ENCODE peak calls at places on chromosomes 7 and 10, in five cellular contexts. Y is fibroblast of pulmonary artery, P is left ventricle myocardium inferior, F is upper lobe of right lung, D is AG04450. K is an unnamed sample.

GRCh38 chr10:4191354-4191753 is 406.3 kb upstream of the KLF6 start:
- DNase-seq in Y (no peak), P (no peak), F (no peak), D (no peak), K (peak; percentile 74)

GRCh38 chr10:8402469-8403074 is 348.1 kb downstream of the GATA3 start:
- DNase-seq in Y (no peak), P (no peak), F (no peak), D (no peak), K (no peak)

GRCh38 chr10:33412261-33413092 is 78.0 kb upstream of the NRP1 start:
- DNase-seq in Y (peak; percentile 93), P (no peak), F (peak; percentile 67), D (peak; percentile 58), K (peak; percentile 69)

GRCh38 chr10:44935961-44936285 is 23.7 kb upstream of the RASSF4 start:
- DNase-seq in Y (no peak), P (no peak), F (no peak), D (no peak), K (no peak)

GRCh38 chr7:64997927-64998391 is 7.1 kb upstream of the ZNF117 start:
- DNase-seq in Y (no peak), P (no peak), F (no peak), D (no peak), K (no peak)

GRCh38 chr7:50068850-50069551 is 24.0 kb downstream of the ZPBP start:
- DNase-seq in Y (peak; percentile 44), P (no peak), F (no peak), D (no peak), K (peak; percentile 26)

GRCh38 chr7:17530741-17531417 is 232.4 kb downstream of the AHR start:
- DNase-seq in Y (peak; percentile 84), P (no peak), F (no peak), D (no peak), K (no peak)

GRCh38 chr10:101768791-101769170 is 7.1 kb downstream of the FGF8 start:
- DNase-seq in Y (no peak), P (no peak), F (peak; percentile 19), D (no peak), K (no peak)

GRCh38 chr10:73763343-73763742 is 18.5 kb upstream of the CHCHD1 start:
- DNase-seq in Y (no peak), P (no peak), F (no peak), D (no peak), K (no peak)

GRCh38 chr10:35329520-35329919 is 6.8 kb upstream of the CCNY start:
- DNase-seq in Y (no peak), P (no peak), F (no peak), D (no peak), K (no peak)

GRCh38 chr7:50508471-50508943 is 56.7 kb downstream of the DDC start:
- DNase-seq in Y (no peak), P (no peak), F (no peak), D (no peak), K (no peak)

GRCh38 chr7:17781491-17782215 is 158.6 kb downstream of the SNX13 start:
- DNase-seq in Y (peak; percentile 81), P (no peak), F (no peak), D (peak; percentile 48), K (no peak)

GRCh38 chr7:43292384-43292783 is 179.9 kb downstream of the HECW1 start:
- DNase-seq in Y (no peak), P (no peak), F (no peak), D (no peak), K (no peak)

GRCh38 chr10:28818645-28819036 is 141.3 kb downstream of the BAMBI start:
- DNase-seq in Y (no peak), P (no peak), F (no peak), D (no peak), K (no peak)

GRCh38 chr10:100306861-100307260 is 20.4 kb upstream of the BLOC1S2 start:
- DNase-seq in Y (no peak), P (no peak), F (no peak), D (no peak), K (no peak)

GRCh38 chr10:71312840-71313789 is 5.9 kb upstream of the SLC29A3 start:
- DNase-seq in Y (peak; percentile 86), P (peak; percentile 58), F (no peak), D (peak; percentile 46), K (no peak)
- H3K4me3 ChIP-seq in Y (no peak overlapping the region), P (peak overlapping the region; percentile 42), F (no peak overlapping the region), D (no peak overlapping the region), K (no peak overlapping the region)

DNA sequence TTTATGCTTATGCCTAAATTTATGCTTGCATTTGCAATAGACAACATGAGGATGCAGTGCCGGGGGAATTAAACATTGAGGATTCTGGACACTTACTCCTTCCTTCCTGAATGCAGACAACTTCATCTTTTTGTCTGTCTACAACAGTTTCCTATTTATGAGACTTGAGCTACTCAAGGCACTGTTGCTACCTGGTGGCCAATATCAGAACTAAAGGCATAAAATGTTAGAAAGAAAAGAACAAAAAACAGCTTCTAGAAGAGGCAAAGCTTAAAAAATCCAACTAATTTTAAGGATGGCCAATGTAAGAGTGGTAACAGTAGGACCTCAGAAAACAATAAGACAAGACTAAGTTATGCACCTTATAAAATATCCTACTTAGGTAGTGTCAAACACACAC is 144.5 kb upstream of the PTN start:
- DNase-seq in Y (peak; percentile 29), P (no peak), F (no peak), D (no peak), K (no peak)
- TF ChIP-seq CTCF in Y (peak; percentile 25), P (peak; percentile 35), F (no peak), D (peak; percentile 55), K (peak; percentile 14)

GRCh38 chr10:21173433-21173963 is 276.4 kb upstream of the NEBL start:
- DNase-seq in Y (no peak), P (no peak), F (no peak), D (no peak), K (no peak)

GRCh38 chr10:21172774-21173432 is 275.8 kb upstream of the NEBL start:
- DNase-seq in Y (no peak), P (no peak), F (peak; percentile 71), D (no peak), K (no peak)

GRCh38 chr10:21171197-21171935 is 274.3 kb upstream of the NEBL start:
- DNase-seq in Y (no peak), P (no peak), F (no peak), D (no peak), K (no peak)

GRCh38 chr10:21170216-21170615 is 273.1 kb upstream of the NEBL start:
- DNase-seq in Y (no peak), P (no peak), F (no peak), D (no peak), K (no peak)

GRCh38 chr10:21171936-21172773 is 275.0 kb upstream of the NEBL start:
- DNase-seq in Y (no peak), P (no peak), F (no peak), D (no peak), K (no peak)
- H3K4me3 ChIP-seq in Y (peak overlapping the region; percentile 66), P (peak overlapping the region; percentile 75), F (peak overlapping the region; percentile 61), D (no peak overlapping the region), K (peak overlapping the region; percentile 68)

GRCh38 chr10:62527019-62527827 is 153.1 kb downstream of the ZNF365 start:
- DNase-seq in Y (no peak), P (no peak), F (no peak), D (no peak), K (no peak)
- TF ChIP-seq CTCF in Y (no peak), P (no peak), F (no peak), D (no peak), K (no peak)

GRCh38 chr7:128876127-128876526 is 13.5 kb downstream of the ATP6V1F start:
- DNase-seq in Y (no peak), P (no peak), F (peak; percentile 22), D (no peak), K (no peak)

GRCh38 chr7:128873234-128873633 is 10.6 kb downstream of the ATP6V1F start:
- DNase-seq in Y (no peak), P (no peak), F (no peak), D (no peak), K (no peak)

GRCh38 chr7:128875523-128875948 is 12.9 kb downstream of the ATP6V1F start:
- DNase-seq in Y (no peak), P (no peak), F (peak; percentile 26), D (no peak), K (no peak)

GRCh38 chr7:128872394-128872824 is 9.8 kb downstream of the ATP6V1F start:
- DNase-seq in Y (no peak), P (no peak), F (no peak), D (no peak), K (no peak)

GRCh38 chr7:128874140-128875031 is 11.7 kb downstream of the ATP6V1F start:
- DNase-seq in Y (no peak), P (peak; percentile 13), F (no peak), D (no peak), K (no peak)
- H3K4me3 ChIP-seq in Y (no peak overlapping the region), P (no peak overlapping the region), F (no peak overlapping the region), D (no peak overlapping the region), K (no peak overlapping the region)

DNA sequence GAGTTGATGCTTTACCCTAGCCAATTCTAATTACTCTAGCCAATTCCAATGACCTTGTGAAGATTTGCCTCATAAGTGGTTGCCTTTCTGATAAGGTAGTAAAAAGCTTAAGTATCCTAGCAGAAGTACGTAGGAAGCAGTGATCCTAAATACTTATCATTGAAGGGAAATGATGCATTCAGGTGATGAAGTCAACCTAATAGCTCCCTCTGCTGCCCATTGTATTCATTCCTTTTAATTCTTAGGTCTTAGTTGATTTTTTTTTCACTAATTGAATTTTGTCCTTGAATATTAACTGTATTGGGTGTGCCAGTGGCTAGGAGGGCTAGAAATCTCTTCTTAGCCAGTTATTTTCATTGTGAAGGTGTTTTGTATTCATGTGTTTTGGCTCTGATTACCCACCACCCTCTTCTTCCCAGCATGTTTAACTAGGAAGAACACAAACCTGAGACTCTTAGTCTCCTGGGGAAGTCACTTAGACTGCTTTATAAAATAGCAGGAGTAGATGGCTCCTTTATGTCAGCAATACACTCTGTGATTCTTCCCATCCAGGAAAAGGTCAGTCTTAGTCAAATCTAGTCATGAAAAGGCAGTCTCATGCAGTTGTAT is 46.3 kb downstream of the PLEKHA8 start:
- DNase-seq in Y (peak; percentile 70), P (no peak), F (no peak), D (no peak), K (no peak)
- TF ChIP-seq CTCF in Y (peak; percentile 57), P (peak; percentile 53), F (peak; percentile 44), D (peak; percentile 62), K (peak; percentile 53)

DNA sequence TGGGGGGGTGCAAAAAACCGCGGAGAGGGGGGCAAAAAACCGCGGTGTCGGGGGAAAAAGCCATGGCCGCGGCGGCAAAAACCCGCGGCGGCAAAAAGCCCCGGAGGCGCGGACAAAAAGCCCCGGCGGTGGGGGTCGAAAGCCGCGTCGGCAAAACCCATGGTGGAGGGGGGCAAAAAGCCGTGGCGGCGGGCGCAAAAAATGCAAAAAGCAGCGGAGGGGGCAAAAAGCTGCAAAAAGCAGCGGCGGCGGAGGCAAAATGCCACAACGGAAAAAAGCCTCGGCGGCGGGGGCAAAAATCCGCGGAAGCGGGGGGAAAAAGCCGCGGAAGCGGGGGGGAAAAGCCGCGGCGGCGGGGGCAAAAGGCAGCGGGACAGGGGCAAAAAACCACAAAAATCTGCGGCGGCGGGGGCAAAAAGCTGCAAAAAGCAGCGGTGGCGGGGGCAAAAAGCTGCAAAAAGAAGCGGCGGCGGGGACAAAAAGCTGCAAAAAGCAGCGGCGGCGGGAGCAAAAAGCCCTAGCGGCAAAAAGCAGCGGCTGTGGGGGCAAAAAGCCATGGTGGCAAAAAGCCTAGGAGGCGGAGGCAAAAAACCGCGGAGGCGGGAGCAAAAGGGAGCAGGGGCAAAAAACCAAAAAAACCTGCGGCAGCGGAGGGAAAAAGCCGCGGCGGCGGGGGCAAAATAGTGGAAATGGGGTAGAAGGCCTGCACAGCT is 418.9 kb downstream of the ZNF716 start:
- DNase-seq in Y (peak; percentile 0), P (no peak), F (no peak), D (no peak), K (no peak)
- H3K4me3 ChIP-seq in Y (peak overlapping the region; percentile 38), P (peak overlapping the region; percentile 64), F (peak overlapping the region; percentile 35), D (no peak overlapping the region), K (peak overlapping the region; percentile 28)

K was measured in kidney epithelial cell.